ENCODE peak calls at places on chromosomes 3 and 15, in six cellular contexts. Z, S, Y, J, V and R are unnamed samples.

GRCh38 chr3:97720417-97720816 is 44.1 kb upstream of the ARL6 start:
- DNase-seq in Y (no peak), S (no peak), J (no peak), V (no peak), Z (no peak), R (no peak)

GRCh38 chr3:143445118-143445517 is 325.5 kb downstream of the CHST2 start:
- DNase-seq in J (no peak), S (no peak), V (no peak), Z (no peak), Y (no peak), R (no peak)

GRCh38 chr15:94586099-94586498 is 354.7 kb downstream of the MCTP2 start:
- DNase-seq in V (no peak), Z (no peak), J (no peak), Y (no peak), S (no peak), R (no peak)

GRCh38 chr3:126450219-126450618 is 25.5 kb downstream of the ZXDC start:
- DNase-seq in S (no peak), Z (no peak), Y (peak; percentile 11), J (no peak), V (no peak), R (no peak)

GRCh38 chr3:48426401-48426909 is 3.4 kb downstream of the PLXNB1 start:
- DNase-seq in Z (no peak), Y (no peak), S (peak; percentile 53), J (no peak), V (no peak), R (no peak)

GRCh38 chr15:74873756-74874424 is 725 bp upstream of the SCAMP2 start:
- DNase-seq in Z (no peak), Y (peak; percentile 34), J (no peak), S (peak; percentile 26), V (no peak), R (no peak)

GRCh38 chr3:168872811-168873210 is 777.1 kb upstream of the GOLIM4 start:
- DNase-seq in Y (no peak), V (no peak), J (no peak), Z (no peak), S (no peak), R (no peak)

GRCh38 chr3:81513591-81513990 is 247.9 kb downstream of the GBE1 start:
- DNase-seq in S (no peak), Z (no peak), J (no peak), V (no peak), Y (no peak), R (no peak)

GRCh38 chr15:23628612-23629233 is 18.9 kb downstream of the MAGEL2 start:
- DNase-seq in Z (no peak), Y (no peak), S (no peak), V (no peak), J (no peak), R (no peak)

GRCh38 chr15:97189152-97189551 is 771.4 kb upstream of the ARRDC4 start:
- DNase-seq in J (no peak), S (no peak), V (no peak), Y (no peak), Z (no peak), R (no peak)

GRCh38 chr3:66115858-66116654 is 77.3 kb upstream of the MAGI1 start:
- DNase-seq in J (no peak), Y (no peak), S (peak; percentile 71), V (peak; percentile 14), Z (no peak), R (no peak)

GRCh38 chr15:92011611-92012367 is 158.3 kb downstream of the SLCO3A1 start:
- DNase-seq in V (no peak), S (no peak), Y (peak; percentile 27), J (no peak), Z (no peak), R (no peak)

GRCh38 chr3:129672412-129672811 is 65.9 kb upstream of the PLXND1 start:
- DNase-seq in Z (no peak), S (no peak), Y (no peak), V (no peak), J (no peak), R (no peak)

GRCh38 chr15:78440375-78441373 is 2.7 kb downstream of the IREB2 start:
- DNase-seq in Z (no peak), J (no peak), S (no peak), Y (no peak), V (no peak), R (no peak)

GRCh38 chr3:44363591-44363990 is 25.0 kb downstream of the TCAIM start:
- DNase-seq in J (no peak), V (no peak), S (no peak), Y (no peak), Z (no peak), R (no peak)

GRCh38 chr15:63133786-63134185 is 12.1 kb downstream of the LACTB start:
- DNase-seq in V (no peak), S (no peak), Z (no peak), Y (no peak), J (no peak), R (no peak)

GRCh38 chr3:171168086-171168485 is 141.6 kb upstream of the SLC2A2 start:
- DNase-seq in V (no peak), Z (no peak), Y (no peak), J (no peak), S (no peak), R (no peak)

GRCh38 chr3:171813897-171814460 is 3.7 kb upstream of the PLD1 start:
- DNase-seq in Z (no peak), V (no peak), J (no peak), Y (peak; percentile 35), S (no peak), R (no peak)

GRCh38 chr3:32596926-32597369 is 26.3 kb upstream of the DYNC1LI1 start:
- DNase-seq in J (no peak), Z (no peak), Y (no peak), S (peak; percentile 53), V (no peak), R (no peak)

GRCh38 chr3:79410617-79411016 is 357.2 kb downstream of the ROBO1 start:
- DNase-seq in S (no peak), V (no peak), Y (no peak), Z (no peak), J (no peak), R (no peak)

GRCh38 chr3:138678086-138678485 is 69.5 kb downstream of the FAIM start:
- DNase-seq in S (no peak), V (no peak), Z (no peak), Y (no peak), J (no peak), R (no peak)

GRCh38 chr15:42118650-42119531 is 24.5 kb upstream of the PLA2G4D start:
- DNase-seq in V (no peak), J (no peak), S (no peak), Y (no peak), Z (no peak), R (no peak)